ENCODE peak calls at places on chromosomes 4 and X, in ten cellular contexts. L is fibroblast of pulmonary artery; X is AG04450; G is HTR-8/SVneo; N is SW480; W is transverse colon; Y is stimulated activated CD4-positive, alpha-beta T cell treated with anti-CD3 and anti-CD28 coated beads, Interleukin-15, amount 100 ng/mL, for 1 hour; D is endodermal cell; E is iPS DF 19.7; A is fibroblast of mammary gland. I is an unnamed sample.

GRCh38 chr4:34289489-34289888 is 1954.8 kb downstream of the ARAP2 start:
- DNase-seq in W (no peak), X (no peak), D (no peak), G (no peak), L (no peak), Y (no peak), E (no peak), A (peak), N (no peak), I (no peak)

GRCh38 chrX:154368630-154369452 is 5.6 kb downstream of the FLNA start:
- DNase-seq in A (peak), Y (peak), N (peak), L (peak), D (peak), E (no peak), W (peak), G (peak), X (peak), I (peak)

GRCh38 chrX:130401415-130402210 is at the start of gene RBMX2:
- DNase-seq in Y (peak), L (peak), A (peak), D (peak), X (peak), E (no peak), W (peak), G (peak), N (peak), I (peak)

GRCh38 chr4:77196866-77197265 is 39.9 kb downstream of the CCNG2 start:
- DNase-seq in X (no peak), A (no peak), W (no peak), L (no peak), Y (no peak), N (no peak), G (no peak), E (no peak), D (no peak), I (no peak)

GRCh38 chrX:117508021-117508420 is 608.6 kb downstream of the KLHL13 start:
- DNase-seq in A (no peak), Y (no peak), E (no peak), N (no peak), X (no peak), W (no peak), G (no peak), L (no peak), D (no peak), I (no peak)

GRCh38 chr4:2768921-2769336 is 12.8 kb upstream of the TNIP2 start:
- DNase-seq in A (no peak), D (no peak), L (no peak), Y (no peak), N (no peak), W (no peak), X (no peak), G (no peak), E (no peak), I (no peak)

GRCh38 chr4:5760936-5761480 is 50.0 kb downstream of the EVC start:
- DNase-seq in X (no peak), E (no peak), W (no peak), D (no peak), A (no peak), N (no peak), G (no peak), Y (no peak), L (no peak), I (no peak)

GRCh38 chrX:30874851-30875250 is 14.2 kb downstream of the TAB3 start:
- DNase-seq in G (no peak), E (no peak), X (no peak), A (peak), Y (no peak), D (no peak), L (peak), N (no peak), W (no peak), I (no peak)

GRCh38 chrX:2550288-2551020 is 49.7 kb upstream of the DHRSX start:
- DNase-seq in N (no peak), Y (no peak), A (no peak), G (no peak), E (no peak), D (no peak), L (no peak), W (no peak), X (no peak), I (no peak)

GRCh38 chr4:67393699-67394281 is 151.5 kb downstream of the CENPC start:
- DNase-seq in D (no peak), X (peak), L (peak), Y (no peak), N (no peak), E (no peak), G (peak), A (peak), W (no peak), I (no peak)

GRCh38 chr4:107492566-107492965 is 227.5 kb downstream of the PAPSS1 start:
- DNase-seq in X (no peak), N (no peak), D (no peak), Y (no peak), E (no peak), L (no peak), W (no peak), A (no peak), G (no peak), I (no peak)

GRCh38 chr4:1470816-1471442 is 64.7 kb upstream of the NKX1-1 start:
- DNase-seq in D (peak), G (no peak), L (no peak), A (no peak), W (no peak), E (no peak), N (no peak), Y (no peak), X (no peak), I (no peak)

GRCh38 chr4:153486281-153487151 is 20.4 kb downstream of the TMEM131L start:
- DNase-seq in D (peak), A (peak), X (peak), G (peak), W (no peak), Y (no peak), E (no peak), N (peak), L (peak), I (peak)

GRCh38 chr4:89617256-89617655 is 219.7 kb downstream of the SNCA start:
- DNase-seq in D (no peak), E (no peak), W (no peak), G (no peak), Y (no peak), N (no peak), X (no peak), A (peak), L (no peak), I (no peak)

GRCh38 chr4:177596035-177596434 is 153.8 kb upstream of the AGA start:
- DNase-seq in D (peak), Y (no peak), X (peak), A (peak), W (no peak), L (peak), N (peak), G (peak), E (peak), I (peak)

GRCh38 chr4:122762520-122762919 is 30.0 kb downstream of the BBS12 start:
- DNase-seq in W (no peak), Y (no peak), L (no peak), A (no peak), X (no peak), D (no peak), G (no peak), E (no peak), N (no peak), I (no peak)

GRCh38 chrX:17082831-17083230 is 136.4 kb downstream of the REPS2 start:
- DNase-seq in L (no peak), N (peak), W (no peak), G (peak), E (no peak), Y (no peak), A (peak), X (no peak), D (no peak), I (peak)

GRCh38 chr4:62899607-62900364 is 1509.5 kb downstream of the TECRL start:
- DNase-seq in N (no peak), A (no peak), L (no peak), X (no peak), G (no peak), W (no peak), Y (no peak), E (no peak), D (no peak), I (no peak)

GRCh38 chr4:76637704-76638361 is 202.8 kb downstream of the SHROOM3 start:
- DNase-seq in L (no peak), D (no peak), A (peak), X (no peak), E (no peak), N (no peak), Y (no peak), W (no peak), G (no peak), I (no peak)

GRCh38 chr4:188596027-188596426 is 456.8 kb downstream of the TRIML1 start:
- DNase-seq in D (no peak), X (peak), A (peak), G (no peak), Y (no peak), W (no peak), L (peak), N (no peak), E (no peak), I (no peak)

I was measured in hepatic stellate cell.